ENCODE peak calls at places on chromosomes 2 and 18, in eight cellular contexts. One of them, this sample, is unnamed. For H3K27me3, the result is how much of the 10 kb centered on the place peaks cover.

GRCh38 chr18:36181898-36182506 is 5.3 kb upstream of the MOCOS start:
- DNase-seq in lung: no peak
- DNase-seq in small intestine: no peak
- DNase-seq in AG04450: no peak
- DNase-seq in fibroblast of lung: no peak
- DNase-seq in CD4-positive, alpha-beta memory T cell: no peak
- DNase-seq in testis: no peak
- DNase-seq in heart right ventricle: peak
- DNase-seq in this sample: no peak

GRCh38 chr2:215843579-215843978 is 169.8 kb downstream of the MREG start:
- DNase-seq in lung: no peak
- DNase-seq in small intestine: no peak
- DNase-seq in AG04450: peak
- DNase-seq in fibroblast of lung: peak
- DNase-seq in CD4-positive, alpha-beta memory T cell: no peak
- DNase-seq in testis: no peak
- DNase-seq in heart right ventricle: no peak
- DNase-seq in this sample: no peak

GRCh38 chr18:29588446-29589100 is 1411.6 kb upstream of the CDH2 start:
- DNase-seq in lung: no peak
- DNase-seq in small intestine: no peak
- DNase-seq in AG04450: no peak
- DNase-seq in fibroblast of lung: no peak
- DNase-seq in CD4-positive, alpha-beta memory T cell: no peak
- DNase-seq in testis: no peak
- DNase-seq in heart right ventricle: no peak
- DNase-seq in this sample: no peak

GRCh38 chr2:118249531-118249930 is 161.3 kb downstream of the INSIG2 start:
- DNase-seq in lung: no peak
- DNase-seq in small intestine: no peak
- DNase-seq in AG04450: no peak
- DNase-seq in fibroblast of lung: no peak
- DNase-seq in CD4-positive, alpha-beta memory T cell: no peak
- DNase-seq in testis: no peak
- DNase-seq in heart right ventricle: no peak
- DNase-seq in this sample: no peak

GRCh38 chr2:158783923-158784322 is 11.2 kb upstream of the DAPL1 start:
- DNase-seq in lung: no peak
- DNase-seq in small intestine: no peak
- DNase-seq in AG04450: no peak
- DNase-seq in fibroblast of lung: no peak
- DNase-seq in CD4-positive, alpha-beta memory T cell: no peak
- DNase-seq in testis: no peak
- DNase-seq in heart right ventricle: no peak
- DNase-seq in this sample: no peak

GRCh38 chr2:137689549-137689948 is 274.7 kb upstream of the HNMT start:
- DNase-seq in lung: no peak
- DNase-seq in small intestine: no peak
- DNase-seq in AG04450: no peak
- DNase-seq in fibroblast of lung: peak
- DNase-seq in CD4-positive, alpha-beta memory T cell: no peak
- DNase-seq in testis: no peak
- DNase-seq in heart right ventricle: no peak
- DNase-seq in this sample: no peak

GRCh38 chr18:28003451-28003850 is 173.5 kb downstream of the CDH2 start:
- DNase-seq in lung: no peak
- DNase-seq in small intestine: no peak
- DNase-seq in AG04450: peak
- DNase-seq in fibroblast of lung: peak
- DNase-seq in CD4-positive, alpha-beta memory T cell: no peak
- DNase-seq in testis: no peak
- DNase-seq in heart right ventricle: no peak
- DNase-seq in this sample: no peak

GRCh38 chr2:45119855-45120254 is 110.6 kb upstream of the SIX2 start:
- DNase-seq in lung: no peak
- DNase-seq in small intestine: no peak
- DNase-seq in AG04450: peak
- DNase-seq in fibroblast of lung: peak
- DNase-seq in CD4-positive, alpha-beta memory T cell: no peak
- DNase-seq in testis: no peak
- DNase-seq in heart right ventricle: no peak
- DNase-seq in this sample: no peak

GRCh38 chr2:42874838-42875801 is 82.7 kb upstream of the HAAO start:
- DNase-seq in lung: no peak
- DNase-seq in small intestine: no peak
- DNase-seq in AG04450: no peak
- DNase-seq in fibroblast of lung: no peak
- DNase-seq in CD4-positive, alpha-beta memory T cell: no peak
- DNase-seq in testis: peak
- DNase-seq in heart right ventricle: peak
- DNase-seq in this sample: peak

GRCh38 chr2:127674241-127675209 is 805 bp downstream of the LIMS2 start:
- DNase-seq in lung: no peak
- DNase-seq in small intestine: no peak
- DNase-seq in AG04450: no peak
- DNase-seq in fibroblast of lung: no peak
- DNase-seq in CD4-positive, alpha-beta memory T cell: no peak
- DNase-seq in testis: peak
- DNase-seq in heart right ventricle: no peak
- DNase-seq in this sample: peak

GRCh38 chr2:127670957-127671290 is 4.4 kb downstream of the LIMS2 start:
- DNase-seq in lung: no peak
- DNase-seq in small intestine: no peak
- DNase-seq in AG04450: no peak
- DNase-seq in fibroblast of lung: no peak
- DNase-seq in CD4-positive, alpha-beta memory T cell: no peak
- DNase-seq in testis: peak
- DNase-seq in heart right ventricle: no peak
- DNase-seq in this sample: no peak

GRCh38 chr2:127673304-127674069 is 1.8 kb downstream of the LIMS2 start:
- DNase-seq in lung: no peak
- DNase-seq in small intestine: no peak
- DNase-seq in AG04450: no peak
- DNase-seq in fibroblast of lung: no peak
- DNase-seq in CD4-positive, alpha-beta memory T cell: no peak
- DNase-seq in testis: peak
- DNase-seq in heart right ventricle: no peak
- DNase-seq in this sample: peak

GRCh38 chr2:127671557-127672302 is 3.6 kb downstream of the LIMS2 start:
- DNase-seq in lung: no peak
- DNase-seq in small intestine: no peak
- DNase-seq in AG04450: no peak
- DNase-seq in fibroblast of lung: no peak
- DNase-seq in CD4-positive, alpha-beta memory T cell: no peak
- DNase-seq in testis: peak
- DNase-seq in heart right ventricle: no peak
- DNase-seq in this sample: peak

DNA sequence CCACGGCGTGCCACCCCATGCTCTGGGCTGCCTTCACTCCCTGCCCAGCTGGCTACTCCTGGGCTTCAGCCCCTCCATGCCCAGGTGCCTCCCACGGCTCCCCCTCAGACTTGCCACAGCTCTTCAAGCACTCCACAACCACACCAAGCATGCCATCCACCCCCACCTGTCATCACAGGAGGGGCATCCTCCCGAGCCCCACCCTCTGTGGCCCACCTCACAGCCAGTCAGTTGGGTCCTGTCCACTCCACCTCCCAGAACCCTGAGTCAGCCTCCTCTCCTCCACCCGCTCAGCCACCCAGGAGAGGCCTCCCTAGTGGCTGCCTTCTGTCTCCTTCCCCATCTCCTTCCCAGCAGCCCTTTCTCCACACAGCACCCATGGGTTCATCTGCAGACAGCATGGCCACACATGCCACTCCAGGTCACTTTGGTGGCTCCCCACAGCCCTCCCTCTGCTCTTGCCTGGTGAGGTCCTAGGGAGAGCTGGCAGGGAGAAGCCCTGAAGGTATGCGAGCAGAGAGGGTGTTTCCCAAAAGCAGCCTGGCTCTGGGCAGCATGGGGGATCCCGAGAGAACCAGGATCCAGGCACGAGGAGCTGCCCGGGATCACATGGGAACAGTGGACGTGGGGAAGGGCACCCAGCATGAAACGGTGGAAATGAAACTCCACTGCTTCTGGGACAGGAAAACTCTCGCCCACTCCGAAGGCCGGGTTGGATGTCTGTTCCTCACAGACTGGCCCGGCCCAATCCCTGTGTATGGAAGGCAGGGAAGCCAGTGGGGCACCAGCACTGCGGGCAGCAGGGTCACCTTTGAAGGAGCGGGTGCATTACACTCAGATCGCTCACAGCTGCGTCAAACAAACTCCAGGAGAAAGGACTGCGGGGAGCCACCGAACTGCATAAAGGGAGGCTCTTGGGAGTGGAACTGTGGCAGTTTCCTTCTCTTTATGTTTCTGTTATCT is 2.7 kb downstream of the LIMS2 start:
- DNase-seq in lung: no peak
- DNase-seq in small intestine: no peak
- DNase-seq in AG04450: no peak
- DNase-seq in fibroblast of lung: no peak
- DNase-seq in CD4-positive, alpha-beta memory T cell: no peak
- DNase-seq in testis: peak
- DNase-seq in heart right ventricle: peak
- DNase-seq in this sample: peak
- H3K4me3 ChIP-seq in lung: peak
- H3K4me3 ChIP-seq in small intestine: no peak
- H3K4me3 ChIP-seq in AG04450: no peak
- H3K4me3 ChIP-seq in fibroblast of lung: no peak
- H3K4me3 ChIP-seq in CD4-positive, alpha-beta memory T cell: no peak
- H3K4me3 ChIP-seq in testis: no peak
- H3K4me3 ChIP-seq in heart right ventricle: peak
- H3K4me3 ChIP-seq in this sample: no peak

DNA sequence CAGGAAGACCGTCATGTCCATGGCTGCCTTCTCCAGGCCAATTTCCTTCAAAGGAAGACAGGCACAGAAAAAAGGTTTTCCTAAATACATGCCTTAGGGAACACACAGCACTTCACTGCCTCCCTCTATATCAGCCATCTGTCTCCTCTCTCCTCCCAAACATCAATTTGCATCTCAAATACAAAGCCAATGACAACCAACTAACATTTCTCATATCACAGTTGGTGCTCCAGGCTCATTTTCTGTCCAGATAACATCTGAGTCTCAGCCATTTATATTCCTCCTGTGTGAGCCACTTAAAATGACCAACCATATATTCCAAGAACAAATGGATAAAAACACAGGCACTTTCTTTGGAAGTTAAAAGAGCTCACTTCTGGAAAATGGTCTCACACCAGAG is 62.5 kb upstream of the ACAA2 start:
- DNase-seq in lung: no peak
- DNase-seq in small intestine: no peak
- DNase-seq in AG04450: no peak
- DNase-seq in fibroblast of lung: no peak
- DNase-seq in CD4-positive, alpha-beta memory T cell: no peak
- DNase-seq in testis: no peak
- DNase-seq in heart right ventricle: no peak
- DNase-seq in this sample: no peak
- H3K27me3 ChIP-seq in lung: under half
- H3K27me3 ChIP-seq in small intestine: under half
- H3K27me3 ChIP-seq in AG04450: under half
- H3K27me3 ChIP-seq in fibroblast of lung: under half
- H3K27me3 ChIP-seq in CD4-positive, alpha-beta memory T cell: under half
- H3K27me3 ChIP-seq in testis: under half
- H3K27me3 ChIP-seq in heart right ventricle: under half
- H3K27me3 ChIP-seq in this sample: under half

GRCh38 chr2:57884281-57884680 is 162.3 kb upstream of the VRK2 start:
- DNase-seq in lung: no peak
- DNase-seq in small intestine: no peak
- DNase-seq in AG04450: no peak
- DNase-seq in fibroblast of lung: no peak
- DNase-seq in CD4-positive, alpha-beta memory T cell: no peak
- DNase-seq in testis: no peak
- DNase-seq in heart right ventricle: no peak
- DNase-seq in this sample: no peak

GRCh38 chr2:57880967-57881366 is 165.6 kb upstream of the VRK2 start:
- DNase-seq in lung: no peak
- DNase-seq in small intestine: no peak
- DNase-seq in AG04450: no peak
- DNase-seq in fibroblast of lung: no peak
- DNase-seq in CD4-positive, alpha-beta memory T cell: no peak
- DNase-seq in testis: no peak
- DNase-seq in heart right ventricle: no peak
- DNase-seq in this sample: no peak

GRCh38 chr2:57882895-57883515 is 163.6 kb upstream of the VRK2 start:
- DNase-seq in lung: no peak
- DNase-seq in small intestine: peak
- DNase-seq in AG04450: no peak
- DNase-seq in fibroblast of lung: peak
- DNase-seq in CD4-positive, alpha-beta memory T cell: no peak
- DNase-seq in testis: no peak
- DNase-seq in heart right ventricle: no peak
- DNase-seq in this sample: no peak

GRCh38 chr2:57880446-57880845 is 166.2 kb upstream of the VRK2 start:
- DNase-seq in lung: no peak
- DNase-seq in small intestine: no peak
- DNase-seq in AG04450: no peak
- DNase-seq in fibroblast of lung: no peak
- DNase-seq in CD4-positive, alpha-beta memory T cell: no peak
- DNase-seq in testis: no peak
- DNase-seq in heart right ventricle: no peak
- DNase-seq in this sample: no peak

DNA sequence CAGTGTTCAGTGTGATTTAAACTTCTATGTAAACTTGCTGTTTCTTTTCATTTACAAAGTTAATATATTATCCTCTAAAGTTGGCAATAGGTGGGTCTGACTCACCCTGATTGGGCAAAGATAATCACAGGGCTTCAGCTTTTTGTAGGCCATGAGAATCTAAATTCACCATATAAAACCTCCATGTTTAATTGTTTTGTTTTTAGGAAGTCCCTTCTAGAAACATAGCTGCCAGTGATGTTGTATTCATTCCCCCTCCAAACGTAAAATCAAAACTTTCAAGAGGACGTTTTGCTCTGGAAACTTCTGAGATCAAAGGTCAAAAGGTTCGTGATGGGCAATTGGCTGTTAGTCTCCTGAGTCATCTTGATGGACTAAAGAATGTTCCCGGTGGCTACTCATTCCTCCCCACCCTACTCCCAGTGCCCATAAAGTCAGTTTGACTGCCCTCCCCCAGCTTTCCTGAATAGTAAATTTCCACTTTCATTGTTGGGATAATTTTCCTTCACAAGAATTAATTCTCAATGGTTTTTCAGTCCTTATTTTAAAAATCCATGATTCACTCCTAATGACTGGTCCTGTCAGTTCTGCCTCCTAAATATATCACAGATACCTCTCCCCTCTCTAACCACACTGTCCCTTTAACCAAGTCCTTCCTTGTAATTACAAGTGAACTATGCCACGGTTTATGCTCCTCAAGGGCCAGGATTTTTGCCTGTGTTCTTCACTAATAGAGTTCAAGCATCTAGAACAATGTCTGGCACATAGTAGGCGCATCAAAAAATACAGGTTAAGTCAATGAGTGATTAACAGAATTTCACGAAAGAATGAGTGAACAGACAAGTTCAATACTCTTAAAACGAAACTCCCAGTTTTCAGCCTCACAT is 164.4 kb upstream of the VRK2 start:
- DNase-seq in lung: no peak
- DNase-seq in small intestine: peak
- DNase-seq in AG04450: no peak
- DNase-seq in fibroblast of lung: peak
- DNase-seq in CD4-positive, alpha-beta memory T cell: no peak
- DNase-seq in testis: no peak
- DNase-seq in heart right ventricle: no peak
- DNase-seq in this sample: no peak
- H3K4me3 ChIP-seq in lung: no peak
- H3K4me3 ChIP-seq in small intestine: no peak
- H3K4me3 ChIP-seq in AG04450: no peak
- H3K4me3 ChIP-seq in fibroblast of lung: no peak
- H3K4me3 ChIP-seq in CD4-positive, alpha-beta memory T cell: no peak
- H3K4me3 ChIP-seq in testis: no peak
- H3K4me3 ChIP-seq in heart right ventricle: peak
- H3K4me3 ChIP-seq in this sample: no peak

GRCh38 chr2:218961651-218962570 is 2.4 kb downstream of the CDK5R2 start:
- DNase-seq in lung: no peak
- DNase-seq in small intestine: no peak
- DNase-seq in AG04450: no peak
- DNase-seq in fibroblast of lung: no peak
- DNase-seq in CD4-positive, alpha-beta memory T cell: no peak
- DNase-seq in testis: no peak
- DNase-seq in heart right ventricle: no peak
- DNase-seq in this sample: peak
- H3K27me3 ChIP-seq in lung: under half
- H3K27me3 ChIP-seq in small intestine: under half
- H3K27me3 ChIP-seq in AG04450: under half
- H3K27me3 ChIP-seq in fibroblast of lung: under half
- H3K27me3 ChIP-seq in CD4-positive, alpha-beta memory T cell: under half
- H3K27me3 ChIP-seq in testis: under half
- H3K27me3 ChIP-seq in heart right ventricle: half or more
- H3K27me3 ChIP-seq in this sample: half or more